ENCODE peak calls at places on chromosomes 11 and 22, in eight cellular contexts. G is activated CD4-positive, alpha-beta T cell treated with anti-CD3 and anti-CD28 coated beads, Interleukin-2, amount 50 U/mL, for 4 hours; M is stimulated activated CD4-positive, alpha-beta T cell treated with anti-CD3 and anti-CD28 coated beads, Interleukin-15, amount 100 ng/mL, for 24 hours; L is adipocyte; D is omental fat pad; T is ELR; S is cardiac fibroblast; X is aorta. V is an unnamed sample.

GRCh38 chr11:111362887-111363411 is 16.1 kb downstream of the POU2AF1 start:
- DNase-seq in G (no peak), M (no peak), L (no peak), D (no peak), T (no peak), S (no peak), X (no peak), V (no peak)

GRCh38 chr22:27377901-27378300 is 423.7 kb downstream of the MN1 start:
- DNase-seq in G (no peak), M (no peak), L (peak; percentile 29), D (no peak), T (no peak), S (no peak), X (no peak), V (no peak)

GRCh38 chr11:111307472-111308108 is 9.2 kb downstream of the POU2AF3 start:
- DNase-seq in G (no peak), M (no peak), L (no peak), D (no peak), T (no peak), S (no peak), X (no peak), V (no peak)

GRCh38 chr11:121418625-121419114 is 33.4 kb upstream of the SORL1 start:
- DNase-seq in G (peak; percentile 30), M (peak; percentile 39), L (no peak), D (no peak), T (no peak), S (no peak), X (peak; percentile 73), V (no peak)

GRCh38 chr11:76232026-76232665 is 25.8 kb upstream of the WNT11 start:
- DNase-seq in G (no peak), M (peak; percentile 55), L (no peak), D (no peak), T (no peak), S (no peak), X (no peak), V (no peak)

GRCh38 chr11:119041821-119042514 is 11.3 kb upstream of the SLC37A4 start:
- DNase-seq in G (no peak), M (no peak), L (no peak), D (no peak), T (no peak), S (peak; percentile 29), X (no peak), V (no peak)

GRCh38 chr11:35629914-35630313 is 11.7 kb downstream of the FJX1 start:
- DNase-seq in G (no peak), M (no peak), L (peak; percentile 93), D (peak; percentile 30), T (peak; percentile 100), S (peak; percentile 100), X (peak; percentile 49), V (peak; percentile 99)

GRCh38 chr11:11876458-11876857 is 34.7 kb downstream of the USP47 start:
- DNase-seq in G (no peak), M (no peak), L (no peak), D (no peak), T (peak; percentile 35), S (peak; percentile 22), X (no peak), V (peak; percentile 17)

GRCh38 chr22:35008213-35008612 is 57.7 kb upstream of the ISX start:
- DNase-seq in G (no peak), M (no peak), L (no peak), D (no peak), T (no peak), S (no peak), X (no peak), V (no peak)

GRCh38 chr22:38260760-38261477 is 11.9 kb downstream of the TMEM184B start:
- DNase-seq in G (no peak), M (no peak), L (peak; percentile 53), D (no peak), T (no peak), S (no peak), X (no peak), V (no peak)

GRCh38 chr11:75188671-75189070 is 37.8 kb downstream of the SLCO2B1 start:
- DNase-seq in G (no peak), M (no peak), L (no peak), D (no peak), T (no peak), S (no peak), X (peak; percentile 46), V (no peak)

GRCh38 chr11:130706572-130706971 is 209.7 kb downstream of the SNX19 start:
- DNase-seq in G (no peak), M (no peak), L (no peak), D (no peak), T (no peak), S (no peak), X (no peak), V (no peak)

GRCh38 chr11:69419662-69420061 is 61.8 kb upstream of the LINC01488 start:
- DNase-seq in G (no peak), M (no peak), L (no peak), D (no peak), T (no peak), S (peak; percentile 13), X (no peak), V (no peak)

GRCh38 chr22:26892401-26893033 is 235.1 kb downstream of the MIAT start:
- DNase-seq in G (no peak), M (no peak), L (no peak), D (no peak), T (no peak), S (no peak), X (peak; percentile 63), V (no peak)

GRCh38 chr22:42313804-42314581 is 43.5 kb upstream of the TCF20 start:
- DNase-seq in G (peak; percentile 15), M (peak; percentile 35), L (peak; percentile 30), D (no peak), T (peak; percentile 54), S (peak; percentile 28), X (no peak), V (peak; percentile 71)

GRCh38 chr11:27933992-27934829 is 173.7 kb downstream of the KIF18A start:
- DNase-seq in G (no peak), M (no peak), L (no peak), D (no peak), T (peak; percentile 99), S (peak; percentile 90), X (no peak), V (peak; percentile 100)

GRCh38 chr11:110141812-110142211 is 48.6 kb downstream of the ZC3H12C start:
- DNase-seq in G (no peak), M (no peak), L (no peak), D (no peak), T (no peak), S (peak; percentile 36), X (no peak), V (no peak)

GRCh38 chr11:116558504-116559252 is 214.1 kb downstream of the BUD13 start:
- DNase-seq in G (no peak), M (no peak), L (no peak), D (no peak), T (peak; percentile 91), S (peak; percentile 34), X (no peak), V (peak; percentile 55)

GRCh38 chr22:40480996-40481395 is 110.6 kb downstream of the SGSM3 start:
- DNase-seq in G (no peak), M (no peak), L (no peak), D (no peak), T (no peak), S (no peak), X (no peak), V (no peak)

GRCh38 chr11:73321342-73322110 is 13.4 kb downstream of the ARHGEF17 start:
- DNase-seq in G (no peak), M (no peak), L (peak; percentile 68), D (no peak), T (peak; percentile 79), S (peak; percentile 66), X (no peak), V (peak; percentile 72)

GRCh38 chr22:43733138-43733537 is 79.0 kb downstream of the EFCAB6 start:
- DNase-seq in G (no peak), M (no peak), L (no peak), D (no peak), T (no peak), S (no peak), X (no peak), V (no peak)

GRCh38 chr11:96481806-96482592 is 92.2 kb downstream of the JRKL start:
- DNase-seq in G (no peak), M (no peak), L (no peak), D (no peak), T (no peak), S (no peak), X (no peak), V (no peak)

GRCh38 chr11:133548641-133549040 is 16.3 kb upstream of the OPCML start:
- DNase-seq in G (no peak), M (no peak), L (no peak), D (no peak), T (no peak), S (no peak), X (no peak), V (no peak)

GRCh38 chr11:83823461-83824025 is 537.4 kb upstream of the CCDC90B start:
- DNase-seq in G (no peak), M (no peak), L (peak; percentile 9), D (no peak), T (peak; percentile 42), S (peak; percentile 44), X (no peak), V (no peak)

GRCh38 chr11:19393941-19394340 is 153.2 kb upstream of the E2F8 start:
- DNase-seq in G (no peak), M (no peak), L (peak; percentile 36), D (no peak), T (peak; percentile 28), S (peak; percentile 80), X (no peak), V (no peak)

GRCh38 chr11:45879803-45880685 is 5.4 kb upstream of the MAPK8IP1 start:
- DNase-seq in G (no peak), M (no peak), L (no peak), D (no peak), T (peak; percentile 75), S (peak; percentile 15), X (no peak), V (peak; percentile 96)

GRCh38 chr11:64368673-64369074 is 9.7 kb downstream of the RPS6KA4 start:
- DNase-seq in G (no peak), M (no peak), L (no peak), D (no peak), T (no peak), S (no peak), X (no peak), V (no peak)

GRCh38 chr11:85313741-85314140 is 313.4 kb downstream of the DLG2 start:
- DNase-seq in G (no peak), M (no peak), L (no peak), D (no peak), T (no peak), S (no peak), X (no peak), V (no peak)

GRCh38 chr22:17966403-17966717 is 58.0 kb downstream of the MICAL3 start:
- DNase-seq in G (no peak), M (no peak), L (peak; percentile 64), D (no peak), T (no peak), S (no peak), X (no peak), V (no peak)

GRCh38 chr11:58494096-58494495 is 13.8 kb downstream of the OR5B21 start:
- DNase-seq in G (no peak), M (no peak), L (no peak), D (no peak), T (no peak), S (peak; percentile 50), X (no peak), V (no peak)

GRCh38 chr11:113796663-113797259 is 17.2 kb downstream of the CLDN25 start:
- DNase-seq in G (no peak), M (peak; percentile 16), L (peak; percentile 68), D (no peak), T (peak; percentile 66), S (peak; percentile 58), X (no peak), V (peak; percentile 54)

GRCh38 chr11:28142724-28143123 is 34.5 kb downstream of the METTL15 start:
- DNase-seq in G (no peak), M (no peak), L (no peak), D (no peak), T (no peak), S (no peak), X (no peak), V (no peak)

GRCh38 chr11:6621711-6622211 is 2.5 kb upstream of the TPP1 start:
- DNase-seq in G (no peak), M (no peak), L (no peak), D (no peak), T (no peak), S (no peak), X (no peak), V (no peak)